ENCODE peak calls at places on chromosomes 7 and 10, in ten cellular contexts. L is heart right ventricle; V is lower lobe of right lung; R is psoas muscle; I is pancreas; T is lung; W is mucosa of descending colon; S is CD8-positive, alpha-beta T cell; E is right cardiac atrium; O is Panc1. H is an unnamed sample.

GRCh38 chr10:52210161-52210560 is 103.9 kb upstream of the DKK1 start:
- ATAC-seq in L (no peak), V (no peak), R (no peak), I (no peak), T (no peak), W (no peak), S (no peak), E (no peak), O (no peak), H (no peak)

GRCh38 chr10:57535306-57535705 is 732.4 kb downstream of the IPMK start:
- ATAC-seq in L (no peak), V (no peak), R (no peak), I (no peak), T (no peak), W (no peak), S (no peak), E (no peak), O (no peak), H (no peak)

GRCh38 chr10:60138842-60139241 is 232.5 kb upstream of the CCDC6 start:
- ATAC-seq in L (no peak), V (no peak), R (peak; percentile 28), I (no peak), T (no peak), W (no peak), S (no peak), E (no peak), O (no peak), H (no peak)

GRCh38 chr7:132134814-132135445 is 441.3 kb downstream of the PLXNA4 start:
- ATAC-seq in L (no peak), V (no peak), R (no peak), I (no peak), T (no peak), W (no peak), S (no peak), E (no peak), O (no peak), H (no peak)

GRCh38 chr7:131087756-131088658 is 239.7 kb upstream of the MKLN1 start:
- ATAC-seq in L (peak; percentile 42), V (no peak), R (no peak), I (peak; percentile 68), T (no peak), W (no peak), S (no peak), E (no peak), O (no peak), H (no peak)

GRCh38 chr10:87794285-87794684 is 23.7 kb downstream of the ATAD1 start:
- ATAC-seq in L (peak; percentile 31), V (no peak), R (no peak), I (no peak), T (no peak), W (no peak), S (no peak), E (no peak), O (no peak), H (no peak)

GRCh38 chr7:134726581-134726980 is 52.9 kb upstream of the CALD1 start:
- ATAC-seq in L (no peak), V (no peak), R (no peak), I (no peak), T (no peak), W (peak; percentile 20), S (no peak), E (peak; percentile 24), O (no peak), H (no peak)

GRCh38 chr7:120337308-120337907 is 64.4 kb downstream of the KCND2 start:
- ATAC-seq in L (no peak), V (no peak), R (no peak), I (peak; percentile 52), T (no peak), W (no peak), S (no peak), E (no peak), O (no peak), H (no peak)

GRCh38 chr7:85095816-85096215 is 91.0 kb downstream of the SEMA3D start:
- ATAC-seq in L (no peak), V (no peak), R (no peak), I (no peak), T (no peak), W (no peak), S (no peak), E (no peak), O (no peak), H (no peak)

GRCh38 chr10:31242902-31243301 is 76.1 kb upstream of the ZEB1 start:
- ATAC-seq in L (peak; percentile 92), V (no peak), R (no peak), I (no peak), T (peak; percentile 41), W (no peak), S (no peak), E (peak; percentile 90), O (no peak), H (no peak)

GRCh38 chr7:118311121-118311803 is 86.8 kb downstream of the ANKRD7 start:
- ATAC-seq in L (no peak), V (peak; percentile 32), R (no peak), I (no peak), T (no peak), W (peak; percentile 96), S (no peak), E (no peak), O (no peak), H (no peak)

GRCh38 chr7:116802784-116803183 is 59.6 kb upstream of the CAPZA2 start:
- ATAC-seq in L (peak; percentile 39), V (peak; percentile 53), R (peak; percentile 42), I (peak; percentile 83), T (no peak), W (peak; percentile 52), S (peak; percentile 75), E (no peak), O (peak; percentile 27), H (peak; percentile 16)

GRCh38 chr10:6766061-6766460 is 186.0 kb upstream of the PRKCQ start:
- ATAC-seq in L (peak; percentile 58), V (no peak), R (peak; percentile 93), I (no peak), T (no peak), W (no peak), S (no peak), E (no peak), O (no peak), H (peak; percentile 91)

GRCh38 chr7:112010994-112011393 is 195.2 kb downstream of the DOCK4 start:
- ATAC-seq in L (peak; percentile 48), V (no peak), R (no peak), I (no peak), T (no peak), W (peak; percentile 25), S (no peak), E (peak; percentile 76), O (no peak), H (no peak)

GRCh38 chr7:33893377-33893776 is 12.0 kb upstream of the BMPER start:
- ATAC-seq in L (no peak), V (peak; percentile 64), R (no peak), I (no peak), T (peak; percentile 55), W (peak; percentile 57), S (no peak), E (no peak), O (no peak), H (no peak)

GRCh38 chr7:31493714-31494181 is 20.1 kb upstream of the ITPRID1 start:
- ATAC-seq in L (peak; percentile 64), V (peak; percentile 85), R (no peak), I (peak; percentile 85), T (peak; percentile 87), W (peak; percentile 96), S (no peak), E (peak; percentile 80), O (no peak), H (no peak)

GRCh38 chr7:128271471-128272454 is 30.7 kb downstream of the LEP start:
- ATAC-seq in L (peak; percentile 34), V (peak; percentile 41), R (peak; percentile 47), I (no peak), T (no peak), W (peak; percentile 11), S (no peak), E (peak; percentile 33), O (peak; percentile 55), H (no peak)

GRCh38 chr10:15069230-15069629 is 19.3 kb downstream of the ACBD7 start:
- ATAC-seq in L (no peak), V (no peak), R (no peak), I (no peak), T (no peak), W (no peak), S (no peak), E (no peak), O (no peak), H (no peak)
- H3K4me1 ChIP-seq in L (no peaks in the 10 kb centered on the region), V (no peaks in the 10 kb centered on the region), R (no peaks in the 10 kb centered on the region), I (no peaks in the 10 kb centered on the region), T (no peaks in the 10 kb centered on the region), W (no peaks in the 10 kb centered on the region), S (no peaks in the 10 kb centered on the region), E (no peaks in the 10 kb centered on the region), O (no peaks in the 10 kb centered on the region), H (no peaks in the 10 kb centered on the region)

GRCh38 chr7:46152671-46153070 is 231.6 kb upstream of the IGFBP3 start:
- ATAC-seq in L (no peak), V (no peak), R (no peak), I (no peak), T (no peak), W (no peak), S (no peak), E (no peak), O (no peak), H (no peak)
- H3K4me1 ChIP-seq in L (no peaks in the 10 kb centered on the region), V (no peaks in the 10 kb centered on the region), R (no peaks in the 10 kb centered on the region), I (no peaks in the 10 kb centered on the region), T (no peaks in the 10 kb centered on the region), W (peaks cover 3% of the 10 kb centered on the region), S (no peaks in the 10 kb centered on the region), E (no peaks in the 10 kb centered on the region), O (peaks cover 2% of the 10 kb centered on the region), H (no peaks in the 10 kb centered on the region)

DNA sequence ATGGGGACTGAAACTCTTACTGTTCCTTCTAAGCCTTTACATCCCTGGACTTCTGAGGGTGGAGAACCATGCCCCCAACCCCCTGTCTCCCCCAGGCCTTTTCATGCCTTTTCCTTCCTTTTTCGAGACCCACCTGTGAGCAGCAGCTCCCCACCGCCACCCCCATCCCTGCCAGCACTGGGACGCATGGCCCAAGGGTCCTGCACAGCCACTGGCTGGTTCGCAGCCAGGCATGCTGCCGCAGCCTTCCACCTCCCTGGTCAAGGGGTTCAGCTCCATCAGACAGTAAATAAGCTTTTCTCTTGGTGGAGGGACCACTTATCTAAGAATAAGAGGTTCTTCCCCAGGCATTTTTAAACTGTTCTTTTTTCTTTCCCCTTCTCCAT is 584.4 kb downstream of the GRM8 start:
- ATAC-seq in L (no peak), V (no peak), R (no peak), I (no peak), T (no peak), W (no peak), S (no peak), E (no peak), O (no peak), H (no peak)
- H3K4me1 ChIP-seq in L (no peaks in the 10 kb centered on the region), V (no peaks in the 10 kb centered on the region), R (no peaks in the 10 kb centered on the region), I (no peaks in the 10 kb centered on the region), T (no peaks in the 10 kb centered on the region), W (no peaks in the 10 kb centered on the region), S (no peaks in the 10 kb centered on the region), E (no peaks in the 10 kb centered on the region), O (no peaks in the 10 kb centered on the region), H (no peaks in the 10 kb centered on the region)

DNA sequence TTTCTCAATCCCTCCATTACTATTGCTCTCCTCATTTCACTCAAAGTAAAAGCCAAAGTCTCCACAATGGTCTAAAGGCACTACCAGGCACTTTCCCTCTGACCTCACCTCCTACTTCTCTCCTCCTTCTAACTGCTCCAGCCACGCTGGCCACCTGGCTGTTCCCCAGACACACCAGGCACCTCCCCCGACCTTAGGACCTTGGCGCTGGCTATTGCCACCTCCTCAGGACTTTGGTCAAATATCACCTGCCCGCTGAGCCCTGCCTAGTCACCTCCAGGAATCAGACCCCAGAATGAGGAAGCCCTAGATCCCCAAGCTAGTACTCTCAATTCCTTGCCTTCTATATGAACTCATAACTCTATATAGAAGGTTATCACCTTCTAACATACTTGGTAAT is 66.2 kb upstream of the STEAP1B start:
- ATAC-seq in L (no peak), V (no peak), R (no peak), I (peak; percentile 48), T (no peak), W (peak; percentile 58), S (no peak), E (no peak), O (no peak), H (no peak)
- H3K4me1 ChIP-seq in L (peaks cover 48% of the 10 kb centered on the region), V (peaks cover 73% of the 10 kb centered on the region), R (peaks cover 30% of the 10 kb centered on the region), I (peaks cover 15% of the 10 kb centered on the region), T (peaks cover 11% of the 10 kb centered on the region), W (no peaks in the 10 kb centered on the region), S (peaks cover 27% of the 10 kb centered on the region), E (peaks cover 16% of the 10 kb centered on the region), O (peaks cover 42% of the 10 kb centered on the region), H (no peaks in the 10 kb centered on the region)